ENCODE peak calls at places on chromosomes 5 and 9, in nine cellular contexts. U is GM12878, Q is uterus, B is heart left ventricle, N is ovary, W is stomach, G is HCT116, E is A549, D is lower leg skin. L is an unnamed sample.

GRCh38 chr5:62206150-62206829 is 99.7 kb upstream of the KIF2A start:
- DNase-seq in W (no peak), Q (no peak), G (peak; percentile 38), B (no peak), U (no peak), D (no peak), E (peak; percentile 28), N (no peak), L (peak; percentile 9)

GRCh38 chr5:7096294-7096693 is 299.6 kb upstream of the ADCY2 start:
- DNase-seq in G (no peak), U (no peak), D (no peak), Q (no peak), E (no peak), B (no peak), W (no peak), N (no peak), L (no peak)

GRCh38 chr5:151200913-151201445 is 22.9 kb downstream of the CCDC69 start:
- DNase-seq in G (no peak), E (no peak), N (no peak), Q (no peak), W (no peak), U (no peak), B (no peak), D (peak; percentile 15), L (no peak)

GRCh38 chr5:143826909-143827514 is 15.1 kb downstream of the HMHB1 start:
- DNase-seq in Q (no peak), D (no peak), U (peak; percentile 91), W (no peak), G (no peak), B (no peak), N (no peak), E (peak; percentile 12), L (no peak)

GRCh38 chr5:139335811-139336210 is 5.8 kb upstream of the PAIP2 start:
- DNase-seq in N (no peak), Q (no peak), B (no peak), G (no peak), W (no peak), D (no peak), E (no peak), U (no peak), L (no peak)

GRCh38 chr5:158968160-158968559 is 131.6 kb downstream of the EBF1 start:
- DNase-seq in N (no peak), Q (no peak), G (no peak), D (no peak), B (no peak), W (no peak), U (no peak), E (no peak), L (no peak)

GRCh38 chr9:2299156-2299842 is 284.2 kb downstream of the SMARCA2 start:
- DNase-seq in B (no peak), U (no peak), D (no peak), G (no peak), Q (no peak), E (no peak), W (peak; percentile 63), N (no peak), L (no peak)

GRCh38 chr9:78428640-78429039 is 131.7 kb downstream of the PSAT1 start:
- DNase-seq in E (no peak), N (no peak), G (no peak), B (no peak), U (no peak), D (no peak), W (no peak), Q (no peak), L (no peak)

GRCh38 chr5:154190652-154191304 is at the start of gene GALNT10:
- DNase-seq in N (peak; percentile 66), G (peak; percentile 21), U (no peak), D (peak; percentile 90), B (peak; percentile 78), Q (peak; percentile 38), W (peak; percentile 69), E (peak; percentile 59), L (no peak)

GRCh38 chr5:125554355-125554754 is 807.9 kb upstream of the ZNF608 start:
- DNase-seq in G (no peak), N (no peak), W (no peak), B (no peak), E (no peak), Q (no peak), U (no peak), D (no peak), L (no peak)

GRCh38 chr9:840343-840742 is 1.2 kb upstream of the DMRT1 start:
- DNase-seq in D (peak; percentile 53), W (no peak), E (no peak), G (no peak), Q (no peak), N (no peak), B (no peak), U (no peak), L (no peak)

DNA sequence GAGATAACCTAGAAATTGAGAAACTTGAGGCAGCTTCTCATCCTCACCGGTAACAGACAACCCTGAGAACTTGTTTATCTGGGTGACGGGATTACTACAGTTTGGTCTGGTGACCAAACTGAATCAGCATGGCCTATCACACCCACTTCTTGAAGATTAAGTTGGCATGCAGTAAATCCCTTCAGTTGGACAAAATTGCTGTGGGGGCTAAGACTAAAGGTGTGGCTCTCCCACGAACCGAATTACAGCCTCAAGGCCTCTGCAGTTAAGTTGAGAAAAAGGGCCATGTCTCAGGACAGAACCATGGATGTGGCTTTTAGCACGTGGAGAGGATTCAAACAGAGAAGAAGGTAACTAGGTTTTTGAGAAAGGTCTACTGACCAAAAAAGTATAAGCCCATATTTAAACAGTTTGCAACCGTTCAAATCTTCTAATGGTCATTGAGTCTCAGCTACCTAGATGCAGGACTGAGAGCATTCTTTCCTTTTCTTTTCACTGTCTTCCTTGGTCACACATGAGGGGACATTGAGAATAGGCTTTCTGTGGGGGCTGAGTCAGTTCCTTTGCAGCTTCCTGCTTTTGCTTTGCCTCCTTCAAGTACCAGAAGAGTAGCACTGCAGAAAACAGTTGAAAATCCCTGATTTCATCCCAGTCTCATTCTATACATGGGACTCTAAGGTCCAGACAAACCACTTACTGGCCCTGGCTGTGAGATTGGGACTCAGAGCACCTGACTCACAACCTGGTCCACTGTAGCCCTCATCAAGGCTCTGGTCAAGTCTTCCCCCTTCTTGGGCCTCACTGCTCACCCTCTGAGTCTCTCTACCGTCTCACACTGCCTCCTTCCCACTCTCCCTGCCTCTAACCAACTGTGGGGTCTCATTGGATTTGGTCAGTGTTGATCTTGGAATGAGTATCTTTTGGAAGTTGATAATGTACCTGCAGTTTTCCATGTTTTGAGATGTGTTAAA is 30.9 kb downstream of the PDE6A start:
- DNase-seq in B (no peak), U (no peak), D (no peak), W (no peak), Q (no peak), N (no peak), G (no peak), E (no peak), L (no peak)
- TF ChIP-seq POLR2A in B (no peak), U (no peak), D (no peak), W (no peak), Q (no peak), N (no peak), G (no peak), E (no peak), L (no peak)

GRCh38 chr9:38010918-38011704 is 57.9 kb downstream of the SHB start:
- DNase-seq in G (no peak), B (no peak), N (no peak), U (no peak), W (no peak), E (no peak), D (no peak), Q (no peak), L (no peak)

GRCh38 chr9:38008168-38009034 is 60.6 kb downstream of the SHB start:
- DNase-seq in E (peak; percentile 91), W (peak; percentile 35), U (peak; percentile 56), G (peak; percentile 82), D (no peak), N (no peak), Q (no peak), B (no peak), L (peak; percentile 72)

GRCh38 chr9:38009035-38009501 is 60.0 kb downstream of the SHB start:
- DNase-seq in Q (no peak), W (no peak), N (no peak), D (no peak), U (no peak), B (no peak), G (no peak), E (no peak), L (no peak)

GRCh38 chr9:38011991-38012390 is 57.0 kb downstream of the SHB start:
- DNase-seq in N (no peak), Q (no peak), W (no peak), B (no peak), E (no peak), U (no peak), D (no peak), G (no peak), L (no peak)

DNA sequence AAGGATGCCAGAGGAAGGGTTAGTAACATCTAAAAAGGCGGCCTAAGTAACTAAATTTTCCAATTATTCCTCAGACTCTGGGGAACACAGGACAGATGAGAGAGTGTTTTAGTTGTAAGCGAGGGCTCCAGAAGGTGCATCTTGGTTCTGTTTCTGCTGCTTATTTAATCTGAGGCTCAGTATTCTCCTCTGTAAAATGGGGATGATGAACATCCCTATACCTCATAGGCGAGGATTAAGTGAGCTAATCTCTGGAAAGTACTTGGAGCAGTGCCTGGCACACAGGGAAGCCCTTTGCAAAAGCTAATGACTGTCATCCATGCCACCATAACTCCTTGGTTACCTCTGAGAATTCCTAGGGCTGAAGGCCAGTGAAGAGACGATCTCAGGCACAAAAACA is 59.0 kb downstream of the SHB start:
- DNase-seq in E (no peak), B (no peak), G (no peak), W (no peak), Q (no peak), N (no peak), D (no peak), U (no peak), L (no peak)
- TF ChIP-seq POLR2A in E (no peak), B (no peak), G (no peak), W (no peak), Q (no peak), N (no peak), D (no peak), U (no peak), L (no peak)

DNA sequence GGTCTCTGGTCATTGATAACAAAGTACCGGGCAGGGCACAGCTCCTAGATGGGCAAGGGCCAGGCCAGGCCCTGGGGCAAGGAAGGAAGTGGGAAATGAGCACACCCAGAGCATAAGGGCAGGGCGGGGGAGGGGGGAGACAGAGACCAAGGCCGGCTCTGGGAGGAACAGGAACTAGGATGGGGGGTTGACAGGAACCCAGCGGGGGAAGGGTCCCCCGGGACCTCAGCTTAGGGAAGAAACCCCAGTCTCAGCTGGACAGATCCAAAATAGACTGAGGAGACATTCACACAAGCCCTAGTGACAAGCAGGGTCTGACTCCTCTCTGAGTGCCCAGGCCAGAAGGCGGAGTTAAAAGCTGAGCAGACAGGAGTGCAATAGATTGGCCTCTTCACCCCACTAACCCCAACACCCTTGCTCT is 731 bp downstream of the ATOSB start:
- DNase-seq in N (peak; percentile 35), G (no peak), Q (peak; percentile 61), D (peak; percentile 94), U (no peak), B (peak; percentile 83), E (no peak), W (peak; percentile 42), L (no peak)
- TF ChIP-seq POLR2A in N (no peak), G (no peak), Q (no peak), D (no peak), U (no peak), B (no peak), E (no peak), W (no peak), L (no peak)

DNA sequence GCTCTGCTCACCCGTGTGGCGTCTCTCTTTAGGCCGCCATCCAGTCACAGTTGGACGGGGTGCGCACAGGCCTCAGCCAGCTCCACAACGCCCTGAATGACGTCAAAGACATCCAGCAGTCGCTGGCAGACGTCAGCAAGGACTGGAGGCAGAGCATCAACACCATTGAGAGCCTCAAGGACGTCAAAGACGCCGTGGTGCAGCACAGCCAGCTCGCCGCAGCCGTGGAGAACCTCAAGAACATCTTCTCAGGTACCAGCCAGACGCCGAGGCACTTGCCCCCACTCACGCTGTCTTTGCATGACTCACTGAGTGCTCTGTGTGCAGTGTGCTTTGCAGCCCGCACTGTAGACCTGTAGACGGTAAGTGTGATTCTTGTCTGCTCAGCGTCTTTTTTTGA is 4.5 kb downstream of the EXOC3 start:
- DNase-seq in D (peak; percentile 79), N (no peak), U (no peak), B (peak; percentile 12), Q (no peak), G (no peak), W (no peak), E (no peak), L (no peak)
- TF ChIP-seq POLR2A in D (no peak), N (no peak), U (no peak), B (no peak), Q (no peak), G (no peak), W (no peak), E (no peak), L (no peak)